ENCODE peak calls at places on chromosomes 16 and 17, in seven cellular contexts. One of them, this sample, is unnamed.

GRCh38 chr17:78802459-78802858 is 20.4 kb upstream of the CYTH1 start:
- DNase-seq in BE2C: no peak
- DNase-seq in HFFc6: no peak
- DNase-seq in AG09319: no peak
- DNase-seq in left ventricle myocardium inferior: no peak
- DNase-seq in ovary: no peak
- DNase-seq in cardiac muscle cell: no peak
- DNase-seq in this sample: no peak

GRCh38 chr16:12898556-12898955 is 2.8 kb upstream of the SHISA9 start:
- DNase-seq in ovary: no peak
- DNase-seq in left ventricle myocardium inferior: no peak
- DNase-seq in HFFc6: no peak
- DNase-seq in BE2C: no peak
- DNase-seq in cardiac muscle cell: no peak
- DNase-seq in AG09319: no peak
- DNase-seq in this sample: no peak

GRCh38 chr17:51653902-51654301 is 393.6 kb downstream of the UTP18 start:
- DNase-seq in cardiac muscle cell: no peak
- DNase-seq in HFFc6: no peak
- DNase-seq in BE2C: peak
- DNase-seq in ovary: no peak
- DNase-seq in left ventricle myocardium inferior: no peak
- DNase-seq in AG09319: no peak
- DNase-seq in this sample: no peak

GRCh38 chr17:67619555-67619954 is 98.2 kb upstream of the NOL11 start:
- DNase-seq in ovary: no peak
- DNase-seq in left ventricle myocardium inferior: no peak
- DNase-seq in HFFc6: no peak
- DNase-seq in BE2C: no peak
- DNase-seq in AG09319: no peak
- DNase-seq in cardiac muscle cell: no peak
- DNase-seq in this sample: no peak

GRCh38 chr16:76265434-76266045 is 11.7 kb upstream of the CNTNAP4 start:
- DNase-seq in left ventricle myocardium inferior: no peak
- DNase-seq in ovary: no peak
- DNase-seq in cardiac muscle cell: peak
- DNase-seq in BE2C: peak
- DNase-seq in HFFc6: no peak
- DNase-seq in AG09319: no peak
- DNase-seq in this sample: peak

GRCh38 chr16:2737895-2738418 is 14.5 kb upstream of the SRRM2 start:
- DNase-seq in AG09319: no peak
- DNase-seq in ovary: no peak
- DNase-seq in left ventricle myocardium inferior: no peak
- DNase-seq in BE2C: no peak
- DNase-seq in HFFc6: no peak
- DNase-seq in cardiac muscle cell: no peak
- DNase-seq in this sample: no peak

GRCh38 chr17:67629963-67630320 is 87.8 kb upstream of the NOL11 start:
- DNase-seq in ovary: no peak
- DNase-seq in cardiac muscle cell: peak
- DNase-seq in HFFc6: peak
- DNase-seq in BE2C: no peak
- DNase-seq in AG09319: peak
- DNase-seq in left ventricle myocardium inferior: no peak
- DNase-seq in this sample: peak

GRCh38 chr16:751152-752007 is 9.2 kb upstream of the MSLN start:
- DNase-seq in left ventricle myocardium inferior: no peak
- DNase-seq in BE2C: no peak
- DNase-seq in AG09319: no peak
- DNase-seq in cardiac muscle cell: no peak
- DNase-seq in HFFc6: no peak
- DNase-seq in ovary: no peak
- DNase-seq in this sample: no peak

GRCh38 chr16:84061236-84061830 is 18.7 kb upstream of the SLC38A8 start:
- DNase-seq in AG09319: no peak
- DNase-seq in left ventricle myocardium inferior: no peak
- DNase-seq in cardiac muscle cell: no peak
- DNase-seq in ovary: no peak
- DNase-seq in HFFc6: no peak
- DNase-seq in BE2C: no peak
- DNase-seq in this sample: no peak

GRCh38 chr17:49055181-49055927 is 58.2 kb downstream of the IGF2BP1 start:
- DNase-seq in HFFc6: no peak
- DNase-seq in AG09319: no peak
- DNase-seq in left ventricle myocardium inferior: no peak
- DNase-seq in BE2C: no peak
- DNase-seq in ovary: no peak
- DNase-seq in cardiac muscle cell: no peak
- DNase-seq in this sample: no peak

GRCh38 chr16:82504811-82505210 is 122.0 kb upstream of the CDH13 start:
- DNase-seq in AG09319: no peak
- DNase-seq in cardiac muscle cell: no peak
- DNase-seq in ovary: no peak
- DNase-seq in left ventricle myocardium inferior: no peak
- DNase-seq in BE2C: no peak
- DNase-seq in HFFc6: no peak
- DNase-seq in this sample: no peak

DNA sequence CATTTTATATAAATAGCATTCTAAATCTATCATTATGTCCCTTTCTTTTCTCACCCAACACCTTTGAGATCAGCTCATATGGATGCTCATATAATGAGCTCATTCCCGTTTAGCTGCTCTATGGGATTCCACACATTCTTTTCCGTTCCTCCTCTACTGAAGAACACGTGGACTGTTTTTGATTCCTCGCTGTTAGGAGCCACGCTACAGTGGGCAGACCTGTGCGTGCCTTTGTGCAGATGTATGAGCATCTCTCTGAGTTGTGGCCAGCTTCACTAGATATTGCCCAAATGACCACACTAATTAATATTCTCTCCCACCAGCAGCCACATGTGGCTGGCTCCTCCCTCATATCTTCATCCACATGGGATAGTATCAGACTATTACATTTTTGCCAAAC is 6.0 kb upstream of the TNFRSF13B start:
- DNase-seq in left ventricle myocardium inferior: no peak
- DNase-seq in HFFc6: peak
- DNase-seq in ovary: no peak
- DNase-seq in BE2C: no peak
- DNase-seq in cardiac muscle cell: peak
- DNase-seq in AG09319: no peak
- DNase-seq in this sample: no peak
- TF ChIP-seq CTCF in left ventricle myocardium inferior: no peak
- TF ChIP-seq CTCF in HFFc6: no peak
- TF ChIP-seq CTCF in ovary: no peak
- TF ChIP-seq CTCF in BE2C: no peak
- TF ChIP-seq CTCF in cardiac muscle cell: no peak
- TF ChIP-seq CTCF in AG09319: no peak
- TF ChIP-seq CTCF in this sample: no peak

DNA sequence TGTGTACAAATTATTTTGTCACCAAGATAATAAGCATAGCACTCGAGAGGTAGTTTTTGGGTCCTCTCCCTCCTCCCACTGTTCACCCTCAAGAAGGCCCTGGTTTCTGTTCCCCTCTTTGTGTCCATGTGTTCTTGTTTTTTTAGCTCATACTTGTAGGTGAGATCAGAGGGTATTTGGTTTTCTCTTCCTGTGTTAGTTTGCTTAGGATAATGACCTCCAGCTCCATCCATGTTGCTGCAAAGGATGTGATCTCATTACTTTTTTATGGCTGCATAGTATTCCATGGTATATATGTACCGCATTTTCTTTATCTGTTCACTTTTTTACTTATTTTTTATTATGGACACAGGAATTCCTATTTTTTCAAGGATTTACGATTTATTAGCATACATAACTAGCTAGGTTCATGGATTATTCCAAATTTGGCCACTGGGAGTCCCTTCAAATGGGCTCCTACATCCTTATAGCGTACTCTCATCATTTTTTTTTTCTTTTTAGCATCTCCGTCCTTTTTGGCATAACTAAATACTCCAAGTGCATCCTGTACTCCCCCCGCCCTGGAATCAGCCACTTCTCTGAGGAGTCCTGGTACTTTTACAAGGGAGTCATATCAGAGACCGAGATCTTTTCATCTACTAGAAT is 7.3 kb downstream of the TADA2A start:
- DNase-seq in HFFc6: peak
- DNase-seq in ovary: no peak
- DNase-seq in BE2C: no peak
- DNase-seq in left ventricle myocardium inferior: no peak
- DNase-seq in cardiac muscle cell: no peak
- DNase-seq in AG09319: no peak
- DNase-seq in this sample: no peak
- TF ChIP-seq CTCF in HFFc6: peak
- TF ChIP-seq CTCF in ovary: no peak
- TF ChIP-seq CTCF in BE2C: peak
- TF ChIP-seq CTCF in left ventricle myocardium inferior: no peak
- TF ChIP-seq CTCF in cardiac muscle cell: peak
- TF ChIP-seq CTCF in AG09319: peak
- TF ChIP-seq CTCF in this sample: no peak

DNA sequence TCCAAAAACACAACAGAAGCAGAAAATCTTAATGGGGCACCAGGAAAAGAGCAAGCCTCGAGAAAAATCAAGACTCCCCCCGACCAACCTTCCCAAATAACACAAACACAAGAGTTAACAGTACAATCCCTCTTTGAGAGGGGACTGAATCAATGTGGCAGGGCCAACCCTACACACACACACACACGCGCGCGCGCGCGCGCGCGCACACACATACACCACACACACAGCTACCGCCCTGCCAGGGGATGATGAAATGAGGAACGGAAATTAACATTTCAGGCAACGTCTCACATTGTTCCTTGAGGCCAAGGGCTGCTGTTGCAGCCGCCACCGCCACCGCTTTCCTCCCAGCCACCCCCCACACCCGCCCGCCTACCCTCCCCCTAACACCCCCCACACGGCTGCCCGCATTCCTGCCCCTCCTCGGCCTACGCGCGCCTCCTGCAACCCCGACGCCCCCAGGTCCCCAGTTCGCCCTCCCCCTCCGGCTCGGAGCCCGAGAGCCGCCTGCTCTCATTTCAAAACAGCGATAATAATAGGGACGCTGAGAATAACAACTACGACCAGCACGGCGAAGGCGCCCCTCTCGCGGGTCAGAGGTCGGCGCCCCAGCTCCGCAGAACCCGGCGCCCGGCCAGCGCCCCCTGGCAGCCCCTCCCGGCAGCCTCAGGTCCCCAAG is 1.2 kb downstream of the ANKRD11 start:
- DNase-seq in cardiac muscle cell: peak
- DNase-seq in HFFc6: peak
- DNase-seq in AG09319: peak
- DNase-seq in ovary: peak
- DNase-seq in BE2C: peak
- DNase-seq in left ventricle myocardium inferior: peak
- DNase-seq in this sample: peak
- TF ChIP-seq CTCF in cardiac muscle cell: no peak
- TF ChIP-seq CTCF in HFFc6: peak
- TF ChIP-seq CTCF in AG09319: peak
- TF ChIP-seq CTCF in ovary: no peak
- TF ChIP-seq CTCF in BE2C: no peak
- TF ChIP-seq CTCF in left ventricle myocardium inferior: peak
- TF ChIP-seq CTCF in this sample: peak

GRCh38 chr16:73031155-73031866 is 16.6 kb downstream of the ZFHX3 start:
- DNase-seq in ovary: no peak
- DNase-seq in HFFc6: peak
- DNase-seq in AG09319: peak
- DNase-seq in BE2C: no peak
- DNase-seq in cardiac muscle cell: no peak
- DNase-seq in left ventricle myocardium inferior: no peak
- DNase-seq in this sample: no peak
- TF ChIP-seq CTCF in ovary: no peak
- TF ChIP-seq CTCF in HFFc6: peak
- TF ChIP-seq CTCF in AG09319: peak
- TF ChIP-seq CTCF in BE2C: peak
- TF ChIP-seq CTCF in cardiac muscle cell: peak
- TF ChIP-seq CTCF in left ventricle myocardium inferior: no peak
- TF ChIP-seq CTCF in this sample: no peak

GRCh38 chr17:79924639-79924976 is 85.4 kb upstream of the CBX4 start:
- DNase-seq in left ventricle myocardium inferior: no peak
- DNase-seq in BE2C: no peak
- DNase-seq in ovary: no peak
- DNase-seq in HFFc6: no peak
- DNase-seq in cardiac muscle cell: no peak
- DNase-seq in AG09319: no peak
- DNase-seq in this sample: no peak

GRCh38 chr17:79926308-79927135 is 87.3 kb upstream of the CBX4 start:
- DNase-seq in ovary: no peak
- DNase-seq in left ventricle myocardium inferior: no peak
- DNase-seq in cardiac muscle cell: peak
- DNase-seq in HFFc6: no peak
- DNase-seq in BE2C: no peak
- DNase-seq in AG09319: no peak
- DNase-seq in this sample: no peak

GRCh38 chr17:79923974-79924638 is 84.9 kb upstream of the CBX4 start:
- DNase-seq in ovary: no peak
- DNase-seq in left ventricle myocardium inferior: no peak
- DNase-seq in AG09319: no peak
- DNase-seq in BE2C: peak
- DNase-seq in cardiac muscle cell: peak
- DNase-seq in HFFc6: no peak
- DNase-seq in this sample: peak

GRCh38 chr17:79926002-79926307 is 86.7 kb upstream of the CBX4 start:
- DNase-seq in ovary: no peak
- DNase-seq in HFFc6: no peak
- DNase-seq in left ventricle myocardium inferior: no peak
- DNase-seq in cardiac muscle cell: no peak
- DNase-seq in BE2C: no peak
- DNase-seq in AG09319: no peak
- DNase-seq in this sample: no peak

DNA sequence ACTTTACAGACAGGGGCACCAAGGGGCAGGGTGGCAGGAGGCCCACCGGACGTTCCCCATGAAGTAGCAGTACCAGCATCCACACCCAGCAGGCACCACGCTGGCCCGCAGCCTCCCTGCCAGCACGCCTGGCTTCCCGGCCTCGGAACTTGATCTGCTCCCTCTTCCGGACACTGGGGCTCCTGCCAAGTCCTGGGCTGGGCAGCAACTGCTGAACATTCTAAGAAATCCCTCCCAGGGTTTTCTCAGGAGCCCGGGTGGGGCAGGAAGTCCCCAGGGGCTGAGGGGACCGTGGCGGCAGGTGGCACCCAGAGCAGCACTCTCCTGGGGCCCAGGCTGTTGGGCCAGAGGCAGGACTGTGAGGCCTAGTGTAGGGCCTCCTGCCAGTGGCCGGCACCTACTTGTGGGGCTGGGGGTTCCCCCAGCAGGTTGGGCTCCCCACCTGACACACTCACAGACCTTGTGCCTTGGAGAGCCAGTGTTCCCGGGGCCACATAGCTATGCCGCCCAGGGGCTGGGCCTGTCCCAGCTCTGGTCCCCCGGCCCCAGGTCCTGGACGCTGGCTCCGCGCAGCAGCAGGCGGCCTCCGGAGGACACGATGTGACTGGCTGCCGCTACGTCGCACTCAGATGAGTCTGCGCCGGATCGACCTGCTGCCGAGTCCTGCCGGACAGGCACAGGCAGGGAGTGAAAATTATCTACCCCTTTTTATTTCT is 86.2 kb upstream of the CBX4 start:
- DNase-seq in AG09319: peak
- DNase-seq in HFFc6: no peak
- DNase-seq in left ventricle myocardium inferior: peak
- DNase-seq in cardiac muscle cell: peak
- DNase-seq in BE2C: peak
- DNase-seq in ovary: no peak
- DNase-seq in this sample: no peak
- TF ChIP-seq CTCF in AG09319: peak
- TF ChIP-seq CTCF in HFFc6: no peak
- TF ChIP-seq CTCF in left ventricle myocardium inferior: peak
- TF ChIP-seq CTCF in cardiac muscle cell: peak
- TF ChIP-seq CTCF in BE2C: peak
- TF ChIP-seq CTCF in ovary: no peak
- TF ChIP-seq CTCF in this sample: no peak

This sample was measured in GM13977.